ENCODE peak calls at places on chromosomes 13 and 19, in six cellular contexts. One of them, this sample, is unnamed.

GRCh38 chr13:73351730-73352129 is 292.9 kb downstream of the KLF5 start:
- DNase-seq in AG04450: no peak
- DNase-seq in left ventricle myocardium inferior: no peak
- DNase-seq in omental fat pad: no peak
- DNase-seq in AG09319: no peak
- DNase-seq in left lung: no peak
- DNase-seq in this sample: no peak

GRCh38 chr13:78978381-78978998 is 319.5 kb upstream of the OBI1 start:
- DNase-seq in AG04450: peak
- DNase-seq in left ventricle myocardium inferior: no peak
- DNase-seq in omental fat pad: no peak
- DNase-seq in AG09319: peak
- DNase-seq in left lung: no peak
- DNase-seq in this sample: no peak

GRCh38 chr13:21541980-21542379 is 62.0 kb downstream of the MICU2 start:
- DNase-seq in AG04450: no peak
- DNase-seq in left ventricle myocardium inferior: no peak
- DNase-seq in omental fat pad: no peak
- DNase-seq in AG09319: no peak
- DNase-seq in left lung: no peak
- DNase-seq in this sample: no peak

GRCh38 chr19:54630784-54631183 is 500 bp downstream of the LILRB1 start:
- DNase-seq in AG04450: no peak
- DNase-seq in left ventricle myocardium inferior: no peak
- DNase-seq in omental fat pad: no peak
- DNase-seq in AG09319: no peak
- DNase-seq in left lung: no peak
- DNase-seq in this sample: no peak

GRCh38 chr19:55391702-55392615 is 6.2 kb downstream of the RPL28 start:
- DNase-seq in AG04450: peak
- DNase-seq in left ventricle myocardium inferior: no peak
- DNase-seq in omental fat pad: no peak
- DNase-seq in AG09319: no peak
- DNase-seq in left lung: no peak
- DNase-seq in this sample: no peak

GRCh38 chr13:42327725-42328124 is 55.8 kb downstream of the AKAP11 start:
- DNase-seq in AG04450: no peak
- DNase-seq in left ventricle myocardium inferior: no peak
- DNase-seq in omental fat pad: no peak
- DNase-seq in AG09319: no peak
- DNase-seq in left lung: no peak
- DNase-seq in this sample: no peak

GRCh38 chr13:99630269-99630898 is 129.1 kb downstream of the TM9SF2 start:
- DNase-seq in AG04450: no peak
- DNase-seq in left ventricle myocardium inferior: no peak
- DNase-seq in omental fat pad: no peak
- DNase-seq in AG09319: no peak
- DNase-seq in left lung: no peak
- DNase-seq in this sample: no peak

GRCh38 chr13:44155422-44156293 is 218.0 kb upstream of the SERP2 start:
- DNase-seq in AG04450: no peak
- DNase-seq in left ventricle myocardium inferior: peak
- DNase-seq in omental fat pad: peak
- DNase-seq in AG09319: no peak
- DNase-seq in left lung: peak
- DNase-seq in this sample: peak

GRCh38 chr13:111636271-111636670 is 315.8 kb downstream of the TEX29 start:
- DNase-seq in AG04450: no peak
- DNase-seq in left ventricle myocardium inferior: no peak
- DNase-seq in omental fat pad: no peak
- DNase-seq in AG09319: no peak
- DNase-seq in left lung: no peak
- DNase-seq in this sample: no peak

GRCh38 chr19:17183858-17184271 is 31.3 kb upstream of the USE1 start:
- DNase-seq in AG04450: no peak
- DNase-seq in left ventricle myocardium inferior: no peak
- DNase-seq in omental fat pad: no peak
- DNase-seq in AG09319: no peak
- DNase-seq in left lung: no peak
- DNase-seq in this sample: no peak

GRCh38 chr19:12792048-12792852 is 964 bp downstream of the JUNB start:
- DNase-seq in AG04450: no peak
- DNase-seq in left ventricle myocardium inferior: peak
- DNase-seq in omental fat pad: no peak
- DNase-seq in AG09319: no peak
- DNase-seq in left lung: peak
- DNase-seq in this sample: peak

GRCh38 chr19:3494051-3494450 is 6.4 kb downstream of the DOHH start:
- DNase-seq in AG04450: no peak
- DNase-seq in left ventricle myocardium inferior: no peak
- DNase-seq in omental fat pad: no peak
- DNase-seq in AG09319: no peak
- DNase-seq in left lung: no peak
- DNase-seq in this sample: no peak

GRCh38 chr19:58385313-58386165 is 1.5 kb upstream of the RPS5 start:
- DNase-seq in AG04450: no peak
- DNase-seq in left ventricle myocardium inferior: no peak
- DNase-seq in omental fat pad: no peak
- DNase-seq in AG09319: no peak
- DNase-seq in left lung: no peak
- DNase-seq in this sample: peak

GRCh38 chr19:55179570-55180484 is at the start of gene SYT5:
- DNase-seq in AG04450: no peak
- DNase-seq in left ventricle myocardium inferior: peak
- DNase-seq in omental fat pad: no peak
- DNase-seq in AG09319: no peak
- DNase-seq in left lung: no peak
- DNase-seq in this sample: no peak

GRCh38 chr13:74819549-74819948 is 662.4 kb downstream of the TBC1D4 start:
- DNase-seq in AG04450: no peak
- DNase-seq in left ventricle myocardium inferior: no peak
- DNase-seq in omental fat pad: no peak
- DNase-seq in AG09319: no peak
- DNase-seq in left lung: no peak
- DNase-seq in this sample: no peak

GRCh38 chr13:85142351-85142750 is 656.9 kb downstream of the SLITRK6 start:
- DNase-seq in AG04450: no peak
- DNase-seq in left ventricle myocardium inferior: no peak
- DNase-seq in omental fat pad: no peak
- DNase-seq in AG09319: no peak
- DNase-seq in left lung: no peak
- DNase-seq in this sample: no peak

GRCh38 chr19:48817585-48818124 is 6.8 kb upstream of the BCAT2 start:
- DNase-seq in AG04450: no peak
- DNase-seq in left ventricle myocardium inferior: no peak
- DNase-seq in omental fat pad: no peak
- DNase-seq in AG09319: no peak
- DNase-seq in left lung: no peak
- DNase-seq in this sample: no peak

GRCh38 chr13:23411220-23411619 is 22.3 kb downstream of the SACS start:
- DNase-seq in AG04450: no peak
- DNase-seq in left ventricle myocardium inferior: no peak
- DNase-seq in omental fat pad: no peak
- DNase-seq in AG09319: no peak
- DNase-seq in left lung: no peak
- DNase-seq in this sample: no peak

GRCh38 chr19:29967623-29968022 is 25.6 kb downstream of the URI1 start:
- DNase-seq in AG04450: no peak
- DNase-seq in left ventricle myocardium inferior: no peak
- DNase-seq in omental fat pad: no peak
- DNase-seq in AG09319: no peak
- DNase-seq in left lung: no peak
- DNase-seq in this sample: no peak

GRCh38 chr13:64579331-64579730 is 2650.8 kb downstream of the PCDH9 start:
- DNase-seq in AG04450: no peak
- DNase-seq in left ventricle myocardium inferior: no peak
- DNase-seq in omental fat pad: no peak
- DNase-seq in AG09319: no peak
- DNase-seq in left lung: no peak
- DNase-seq in this sample: no peak

GRCh38 chr19:16896913-16897571 is 8.2 kb downstream of the F2RL3 start:
- DNase-seq in AG04450: peak
- DNase-seq in left ventricle myocardium inferior: peak
- DNase-seq in omental fat pad: peak
- DNase-seq in AG09319: peak
- DNase-seq in left lung: peak
- DNase-seq in this sample: peak

GRCh38 chr19:39390460-39390758 is 497 bp downstream of the PAF1 start:
- DNase-seq in AG04450: no peak
- DNase-seq in left ventricle myocardium inferior: no peak
- DNase-seq in omental fat pad: no peak
- DNase-seq in AG09319: no peak
- DNase-seq in left lung: no peak
- DNase-seq in this sample: no peak

DNA sequence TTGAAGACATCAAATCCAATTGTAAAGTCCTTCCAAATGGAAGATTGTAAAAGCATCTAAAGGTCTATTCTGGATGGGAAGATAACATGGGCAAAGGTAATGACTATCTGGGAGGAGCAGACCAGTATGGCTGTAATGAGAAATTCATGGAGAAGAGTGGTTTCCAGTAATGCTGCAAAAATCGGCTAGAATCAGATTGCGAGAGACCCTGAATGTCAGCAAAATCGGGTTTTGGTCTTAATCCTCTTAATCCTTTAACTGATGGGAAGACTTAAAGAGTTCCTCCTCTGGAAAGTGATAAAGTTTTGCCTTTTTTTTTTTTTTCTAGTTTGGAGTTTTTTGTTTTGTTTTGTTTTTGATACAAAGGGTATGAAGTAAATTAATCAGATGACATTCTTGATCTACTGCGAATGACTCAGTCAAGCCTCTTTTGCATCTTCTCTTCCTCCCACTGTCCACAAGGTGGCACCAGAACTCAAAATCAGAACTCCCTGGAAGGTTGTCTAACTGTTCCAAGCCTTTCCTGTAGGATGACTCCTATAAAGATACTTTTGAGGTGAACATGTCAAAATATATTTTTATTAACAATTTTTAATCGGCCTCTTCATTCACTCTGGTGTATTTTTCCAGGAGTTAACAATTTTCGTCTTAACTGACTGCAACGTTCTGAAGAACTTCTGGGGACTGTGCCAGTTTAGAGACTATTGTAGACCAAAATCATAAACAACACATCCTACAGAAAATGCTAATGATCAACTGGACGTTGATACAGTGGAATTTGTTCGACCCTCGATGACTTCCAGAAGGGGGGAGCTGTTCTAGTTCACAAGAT is 213.3 kb upstream of the MIR17HG start:
- DNase-seq in AG04450: peak
- DNase-seq in left ventricle myocardium inferior: no peak
- DNase-seq in omental fat pad: no peak
- DNase-seq in AG09319: no peak
- DNase-seq in left lung: no peak
- DNase-seq in this sample: no peak
- TF ChIP-seq CTCF in AG04450: peak
- TF ChIP-seq CTCF in left ventricle myocardium inferior: peak
- TF ChIP-seq CTCF in omental fat pad: no peak
- TF ChIP-seq CTCF in AG09319: peak
- TF ChIP-seq CTCF in left lung: peak
- TF ChIP-seq CTCF in this sample: peak

DNA sequence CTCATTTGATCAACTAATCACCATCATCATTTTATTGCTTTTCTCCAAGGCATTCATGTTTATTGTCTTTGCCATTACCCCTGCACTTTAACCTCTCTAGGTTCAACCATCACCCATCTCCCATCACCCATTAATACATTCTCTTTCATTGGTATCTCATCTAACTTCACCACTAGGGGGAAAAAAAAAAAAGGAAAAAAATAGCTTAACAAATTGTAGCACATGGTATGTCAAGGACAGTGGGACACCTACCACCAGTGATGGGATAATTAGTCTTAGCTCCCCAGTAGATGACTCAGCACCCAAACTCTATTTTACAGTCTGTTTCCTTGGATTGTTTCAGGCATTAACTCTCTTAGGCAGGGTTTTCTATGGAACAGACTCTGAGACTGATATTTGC is 1770.2 kb upstream of the MIR17HG start:
- DNase-seq in AG04450: no peak
- DNase-seq in left ventricle myocardium inferior: no peak
- DNase-seq in omental fat pad: no peak
- DNase-seq in AG09319: no peak
- DNase-seq in left lung: no peak
- DNase-seq in this sample: no peak
- TF ChIP-seq CTCF in AG04450: no peak
- TF ChIP-seq CTCF in left ventricle myocardium inferior: no peak
- TF ChIP-seq CTCF in omental fat pad: no peak
- TF ChIP-seq CTCF in AG09319: no peak
- TF ChIP-seq CTCF in left lung: no peak
- TF ChIP-seq CTCF in this sample: no peak

GRCh38 chr19:41000310-41000737 is 9.2 kb downstream of the CYP2B6 start:
- DNase-seq in AG04450: no peak
- DNase-seq in left ventricle myocardium inferior: no peak
- DNase-seq in omental fat pad: no peak
- DNase-seq in AG09319: no peak
- DNase-seq in left lung: no peak
- DNase-seq in this sample: no peak

DNA sequence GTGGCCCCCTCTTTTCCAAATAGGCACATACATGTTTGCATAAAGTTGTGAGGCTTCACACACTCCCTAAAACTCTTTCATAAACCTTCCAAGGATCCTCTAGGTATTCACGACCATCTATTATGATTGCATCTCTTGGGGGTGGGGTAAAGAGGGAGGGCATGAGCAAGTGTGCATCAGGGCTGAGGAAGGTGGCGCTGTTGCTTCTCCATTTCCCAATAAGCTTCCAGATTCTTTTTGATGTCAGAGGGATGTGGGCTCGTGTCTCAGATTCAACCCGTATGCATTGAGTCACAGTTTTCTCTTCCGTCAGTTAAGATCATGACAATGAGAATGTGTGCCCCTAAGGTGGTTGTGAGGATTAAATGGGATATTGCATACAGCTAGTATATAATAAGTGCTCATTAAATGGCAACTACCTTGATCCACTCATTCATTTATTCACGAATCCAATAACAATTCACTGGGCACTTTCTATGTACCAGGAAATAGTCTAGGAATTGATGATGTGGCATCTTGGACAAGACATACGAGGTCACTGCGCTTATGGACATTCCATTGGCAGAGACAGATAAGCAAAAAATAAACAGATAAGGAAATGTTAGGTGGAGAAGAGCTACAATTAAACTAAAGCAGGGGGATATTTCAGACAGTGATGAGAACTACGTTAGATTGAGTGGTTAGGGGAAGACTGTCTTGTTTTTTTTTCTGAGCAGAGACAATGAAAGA is 10.3 kb downstream of the CYP2B6 start:
- DNase-seq in AG04450: no peak
- DNase-seq in left ventricle myocardium inferior: no peak
- DNase-seq in omental fat pad: no peak
- DNase-seq in AG09319: no peak
- DNase-seq in left lung: no peak
- DNase-seq in this sample: no peak
- TF ChIP-seq CTCF in AG04450: no peak
- TF ChIP-seq CTCF in left ventricle myocardium inferior: no peak
- TF ChIP-seq CTCF in omental fat pad: no peak
- TF ChIP-seq CTCF in AG09319: no peak
- TF ChIP-seq CTCF in left lung: no peak
- TF ChIP-seq CTCF in this sample: no peak

DNA sequence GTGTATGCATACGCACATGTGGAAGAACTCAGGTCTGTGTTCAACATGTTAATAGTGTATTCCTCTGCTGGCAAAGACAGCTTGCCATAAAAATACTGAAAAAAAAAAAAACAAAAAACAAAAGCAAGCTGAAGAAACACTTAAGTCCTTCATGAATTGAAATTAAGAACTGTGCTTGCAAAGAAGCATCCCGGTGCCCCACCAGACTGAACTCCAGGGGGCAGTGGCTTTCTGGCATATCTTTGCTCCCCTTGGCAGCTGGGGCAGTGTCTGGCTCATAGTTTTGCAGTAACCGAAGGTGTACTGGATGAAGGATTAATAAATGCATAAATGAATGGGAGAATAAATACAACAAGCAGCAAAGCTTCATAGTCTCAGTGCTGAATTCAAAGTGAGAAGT is 187.6 kb downstream of the LHFPL6 start:
- DNase-seq in AG04450: no peak
- DNase-seq in left ventricle myocardium inferior: peak
- DNase-seq in omental fat pad: no peak
- DNase-seq in AG09319: no peak
- DNase-seq in left lung: no peak
- DNase-seq in this sample: peak
- TF ChIP-seq CTCF in AG04450: peak
- TF ChIP-seq CTCF in left ventricle myocardium inferior: peak
- TF ChIP-seq CTCF in omental fat pad: no peak
- TF ChIP-seq CTCF in AG09319: peak
- TF ChIP-seq CTCF in left lung: peak
- TF ChIP-seq CTCF in this sample: peak

This sample was measured in lower lobe of right lung.